ENCODE peak calls at places on chromosomes 11 and 22, in ten cellular contexts. One of them, this sample, is unnamed.

GRCh38 chr22:36086170-36086490 is 57.5 kb upstream of the RBFOX2 start:
- DNase-seq in left ventricle myocardium inferior: no peak
- DNase-seq in NCI-H1105 treated with DMSO at 0.1 percent for 48 hours: no peak
- DNase-seq in HTR-8/SVneo: no peak
- DNase-seq in HCEC 1CT: no peak
- DNase-seq in stimulated activated CD4-positive, alpha-beta T cell treated with anti-CD3 and anti-CD28 coated beads, Interleukin-4, amount 100 ng/mL, for 1 hour: no peak
- DNase-seq in KG1: no peak
- DNase-seq in iPS DF 19.7: no peak
- DNase-seq in KBM-7: no peak
- DNase-seq in RPMI8226: no peak
- DNase-seq in this sample: peak

GRCh38 chr22:18056161-18056666 is 21.6 kb upstream of the PEX26 start:
- DNase-seq in left ventricle myocardium inferior: no peak
- DNase-seq in NCI-H1105 treated with DMSO at 0.1 percent for 48 hours: peak
- DNase-seq in HTR-8/SVneo: no peak
- DNase-seq in HCEC 1CT: peak
- DNase-seq in stimulated activated CD4-positive, alpha-beta T cell treated with anti-CD3 and anti-CD28 coated beads, Interleukin-4, amount 100 ng/mL, for 1 hour: no peak
- DNase-seq in KG1: no peak
- DNase-seq in iPS DF 19.7: no peak
- DNase-seq in KBM-7: no peak
- DNase-seq in RPMI8226: no peak
- DNase-seq in this sample: peak

GRCh38 chr11:2140411-2141400 is 1.5 kb upstream of the IGF2 start:
- DNase-seq in left ventricle myocardium inferior: no peak
- DNase-seq in NCI-H1105 treated with DMSO at 0.1 percent for 48 hours: no peak
- DNase-seq in HTR-8/SVneo: no peak
- DNase-seq in HCEC 1CT: no peak
- DNase-seq in stimulated activated CD4-positive, alpha-beta T cell treated with anti-CD3 and anti-CD28 coated beads, Interleukin-4, amount 100 ng/mL, for 1 hour: no peak
- DNase-seq in KG1: no peak
- DNase-seq in iPS DF 19.7: no peak
- DNase-seq in KBM-7: no peak
- DNase-seq in RPMI8226: no peak
- DNase-seq in this sample: no peak

GRCh38 chr11:34318111-34319037 is 39.4 kb downstream of the ABTB2 start:
- DNase-seq in left ventricle myocardium inferior: no peak
- DNase-seq in NCI-H1105 treated with DMSO at 0.1 percent for 48 hours: no peak
- DNase-seq in HTR-8/SVneo: peak
- DNase-seq in HCEC 1CT: peak
- DNase-seq in stimulated activated CD4-positive, alpha-beta T cell treated with anti-CD3 and anti-CD28 coated beads, Interleukin-4, amount 100 ng/mL, for 1 hour: no peak
- DNase-seq in KG1: no peak
- DNase-seq in iPS DF 19.7: no peak
- DNase-seq in KBM-7: no peak
- DNase-seq in RPMI8226: no peak
- DNase-seq in this sample: no peak

GRCh38 chr11:33500865-33501479 is 199.7 kb downstream of the C11orf91 start:
- DNase-seq in left ventricle myocardium inferior: no peak
- DNase-seq in NCI-H1105 treated with DMSO at 0.1 percent for 48 hours: no peak
- DNase-seq in HTR-8/SVneo: peak
- DNase-seq in HCEC 1CT: peak
- DNase-seq in stimulated activated CD4-positive, alpha-beta T cell treated with anti-CD3 and anti-CD28 coated beads, Interleukin-4, amount 100 ng/mL, for 1 hour: no peak
- DNase-seq in KG1: no peak
- DNase-seq in iPS DF 19.7: no peak
- DNase-seq in KBM-7: peak
- DNase-seq in RPMI8226: peak
- DNase-seq in this sample: no peak

GRCh38 chr22:29704528-29705285 is 15.1 kb upstream of the CABP7 start:
- DNase-seq in left ventricle myocardium inferior: no peak
- DNase-seq in NCI-H1105 treated with DMSO at 0.1 percent for 48 hours: peak
- DNase-seq in HTR-8/SVneo: no peak
- DNase-seq in HCEC 1CT: peak
- DNase-seq in stimulated activated CD4-positive, alpha-beta T cell treated with anti-CD3 and anti-CD28 coated beads, Interleukin-4, amount 100 ng/mL, for 1 hour: no peak
- DNase-seq in KG1: no peak
- DNase-seq in iPS DF 19.7: no peak
- DNase-seq in KBM-7: no peak
- DNase-seq in RPMI8226: no peak
- DNase-seq in this sample: peak

GRCh38 chr11:35261197-35261596 is 122.2 kb downstream of the CD44 start:
- DNase-seq in left ventricle myocardium inferior: no peak
- DNase-seq in NCI-H1105 treated with DMSO at 0.1 percent for 48 hours: no peak
- DNase-seq in HTR-8/SVneo: no peak
- DNase-seq in HCEC 1CT: no peak
- DNase-seq in stimulated activated CD4-positive, alpha-beta T cell treated with anti-CD3 and anti-CD28 coated beads, Interleukin-4, amount 100 ng/mL, for 1 hour: no peak
- DNase-seq in KG1: no peak
- DNase-seq in iPS DF 19.7: no peak
- DNase-seq in KBM-7: no peak
- DNase-seq in RPMI8226: no peak
- DNase-seq in this sample: no peak

GRCh38 chr11:96246718-96247540 is 96.1 kb downstream of the MAML2 start:
- DNase-seq in left ventricle myocardium inferior: no peak
- DNase-seq in NCI-H1105 treated with DMSO at 0.1 percent for 48 hours: no peak
- DNase-seq in HTR-8/SVneo: peak
- DNase-seq in HCEC 1CT: peak
- DNase-seq in stimulated activated CD4-positive, alpha-beta T cell treated with anti-CD3 and anti-CD28 coated beads, Interleukin-4, amount 100 ng/mL, for 1 hour: no peak
- DNase-seq in KG1: peak
- DNase-seq in iPS DF 19.7: no peak
- DNase-seq in KBM-7: peak
- DNase-seq in RPMI8226: no peak
- DNase-seq in this sample: peak

GRCh38 chr22:38777087-38777671 is 16.8 kb downstream of the DNAL4 start:
- DNase-seq in left ventricle myocardium inferior: no peak
- DNase-seq in NCI-H1105 treated with DMSO at 0.1 percent for 48 hours: no peak
- DNase-seq in HTR-8/SVneo: no peak
- DNase-seq in HCEC 1CT: no peak
- DNase-seq in stimulated activated CD4-positive, alpha-beta T cell treated with anti-CD3 and anti-CD28 coated beads, Interleukin-4, amount 100 ng/mL, for 1 hour: no peak
- DNase-seq in KG1: no peak
- DNase-seq in iPS DF 19.7: no peak
- DNase-seq in KBM-7: no peak
- DNase-seq in RPMI8226: no peak
- DNase-seq in this sample: no peak

GRCh38 chr11:134418119-134418840 is 6.2 kb upstream of the B3GAT1 start:
- DNase-seq in left ventricle myocardium inferior: no peak
- DNase-seq in NCI-H1105 treated with DMSO at 0.1 percent for 48 hours: no peak
- DNase-seq in HTR-8/SVneo: no peak
- DNase-seq in HCEC 1CT: no peak
- DNase-seq in stimulated activated CD4-positive, alpha-beta T cell treated with anti-CD3 and anti-CD28 coated beads, Interleukin-4, amount 100 ng/mL, for 1 hour: no peak
- DNase-seq in KG1: no peak
- DNase-seq in iPS DF 19.7: no peak
- DNase-seq in KBM-7: no peak
- DNase-seq in RPMI8226: peak
- DNase-seq in this sample: peak

GRCh38 chr22:36244522-36245391 is 5.4 kb upstream of the APOL2 start:
- DNase-seq in left ventricle myocardium inferior: peak
- DNase-seq in NCI-H1105 treated with DMSO at 0.1 percent for 48 hours: no peak
- DNase-seq in HTR-8/SVneo: no peak
- DNase-seq in HCEC 1CT: no peak
- DNase-seq in stimulated activated CD4-positive, alpha-beta T cell treated with anti-CD3 and anti-CD28 coated beads, Interleukin-4, amount 100 ng/mL, for 1 hour: no peak
- DNase-seq in KG1: no peak
- DNase-seq in iPS DF 19.7: no peak
- DNase-seq in KBM-7: no peak
- DNase-seq in RPMI8226: no peak
- DNase-seq in this sample: no peak

GRCh38 chr11:17354070-17354924 is 2.7 kb downstream of the NCR3LG1 start:
- DNase-seq in left ventricle myocardium inferior: no peak
- DNase-seq in NCI-H1105 treated with DMSO at 0.1 percent for 48 hours: peak
- DNase-seq in HTR-8/SVneo: peak
- DNase-seq in HCEC 1CT: peak
- DNase-seq in stimulated activated CD4-positive, alpha-beta T cell treated with anti-CD3 and anti-CD28 coated beads, Interleukin-4, amount 100 ng/mL, for 1 hour: peak
- DNase-seq in KG1: peak
- DNase-seq in iPS DF 19.7: no peak
- DNase-seq in KBM-7: peak
- DNase-seq in RPMI8226: peak
- DNase-seq in this sample: peak

GRCh38 chr11:115760528-115760837 is 256.3 kb upstream of the CADM1 start:
- DNase-seq in left ventricle myocardium inferior: no peak
- DNase-seq in NCI-H1105 treated with DMSO at 0.1 percent for 48 hours: no peak
- DNase-seq in HTR-8/SVneo: no peak
- DNase-seq in HCEC 1CT: no peak
- DNase-seq in stimulated activated CD4-positive, alpha-beta T cell treated with anti-CD3 and anti-CD28 coated beads, Interleukin-4, amount 100 ng/mL, for 1 hour: no peak
- DNase-seq in KG1: no peak
- DNase-seq in iPS DF 19.7: no peak
- DNase-seq in KBM-7: no peak
- DNase-seq in RPMI8226: no peak
- DNase-seq in this sample: no peak

GRCh38 chr11:955154-956049 is 29.7 kb downstream of the AP2A2 start:
- DNase-seq in left ventricle myocardium inferior: no peak
- DNase-seq in NCI-H1105 treated with DMSO at 0.1 percent for 48 hours: no peak
- DNase-seq in HTR-8/SVneo: no peak
- DNase-seq in HCEC 1CT: no peak
- DNase-seq in stimulated activated CD4-positive, alpha-beta T cell treated with anti-CD3 and anti-CD28 coated beads, Interleukin-4, amount 100 ng/mL, for 1 hour: no peak
- DNase-seq in KG1: no peak
- DNase-seq in iPS DF 19.7: no peak
- DNase-seq in KBM-7: no peak
- DNase-seq in RPMI8226: no peak
- DNase-seq in this sample: no peak

GRCh38 chr11:6402561-6402981 is 12.3 kb downstream of the SMPD1 start:
- DNase-seq in left ventricle myocardium inferior: no peak
- DNase-seq in NCI-H1105 treated with DMSO at 0.1 percent for 48 hours: no peak
- DNase-seq in HTR-8/SVneo: no peak
- DNase-seq in HCEC 1CT: no peak
- DNase-seq in stimulated activated CD4-positive, alpha-beta T cell treated with anti-CD3 and anti-CD28 coated beads, Interleukin-4, amount 100 ng/mL, for 1 hour: no peak
- DNase-seq in KG1: peak
- DNase-seq in iPS DF 19.7: no peak
- DNase-seq in KBM-7: peak
- DNase-seq in RPMI8226: no peak
- DNase-seq in this sample: no peak

GRCh38 chr11:3167143-3168119 is 2.3 kb upstream of the OSBPL5 start:
- DNase-seq in left ventricle myocardium inferior: peak
- DNase-seq in NCI-H1105 treated with DMSO at 0.1 percent for 48 hours: no peak
- DNase-seq in HTR-8/SVneo: no peak
- DNase-seq in HCEC 1CT: no peak
- DNase-seq in stimulated activated CD4-positive, alpha-beta T cell treated with anti-CD3 and anti-CD28 coated beads, Interleukin-4, amount 100 ng/mL, for 1 hour: no peak
- DNase-seq in KG1: no peak
- DNase-seq in iPS DF 19.7: no peak
- DNase-seq in KBM-7: no peak
- DNase-seq in RPMI8226: no peak
- DNase-seq in this sample: no peak

GRCh38 chr11:112221263-112221835 is 4.9 kb upstream of the PTS start:
- DNase-seq in left ventricle myocardium inferior: no peak
- DNase-seq in NCI-H1105 treated with DMSO at 0.1 percent for 48 hours: no peak
- DNase-seq in HTR-8/SVneo: no peak
- DNase-seq in HCEC 1CT: no peak
- DNase-seq in stimulated activated CD4-positive, alpha-beta T cell treated with anti-CD3 and anti-CD28 coated beads, Interleukin-4, amount 100 ng/mL, for 1 hour: no peak
- DNase-seq in KG1: no peak
- DNase-seq in iPS DF 19.7: no peak
- DNase-seq in KBM-7: no peak
- DNase-seq in RPMI8226: no peak
- DNase-seq in this sample: no peak

GRCh38 chr11:93733474-93733873 is 7.8 kb downstream of the TAF1D start:
- DNase-seq in left ventricle myocardium inferior: no peak
- DNase-seq in NCI-H1105 treated with DMSO at 0.1 percent for 48 hours: no peak
- DNase-seq in HTR-8/SVneo: no peak
- DNase-seq in HCEC 1CT: no peak
- DNase-seq in stimulated activated CD4-positive, alpha-beta T cell treated with anti-CD3 and anti-CD28 coated beads, Interleukin-4, amount 100 ng/mL, for 1 hour: no peak
- DNase-seq in KG1: no peak
- DNase-seq in iPS DF 19.7: no peak
- DNase-seq in KBM-7: peak
- DNase-seq in RPMI8226: no peak
- DNase-seq in this sample: no peak

GRCh38 chr11:67267188-67268035 is 1.1 kb downstream of the GRK2 start:
- DNase-seq in left ventricle myocardium inferior: no peak
- DNase-seq in NCI-H1105 treated with DMSO at 0.1 percent for 48 hours: no peak
- DNase-seq in HTR-8/SVneo: no peak
- DNase-seq in HCEC 1CT: no peak
- DNase-seq in stimulated activated CD4-positive, alpha-beta T cell treated with anti-CD3 and anti-CD28 coated beads, Interleukin-4, amount 100 ng/mL, for 1 hour: no peak
- DNase-seq in KG1: no peak
- DNase-seq in iPS DF 19.7: no peak
- DNase-seq in KBM-7: no peak
- DNase-seq in RPMI8226: peak
- DNase-seq in this sample: no peak

GRCh38 chr11:36791957-36792356 is 193.9 kb upstream of the RAG2 start:
- DNase-seq in left ventricle myocardium inferior: no peak
- DNase-seq in NCI-H1105 treated with DMSO at 0.1 percent for 48 hours: no peak
- DNase-seq in HTR-8/SVneo: no peak
- DNase-seq in HCEC 1CT: no peak
- DNase-seq in stimulated activated CD4-positive, alpha-beta T cell treated with anti-CD3 and anti-CD28 coated beads, Interleukin-4, amount 100 ng/mL, for 1 hour: no peak
- DNase-seq in KG1: no peak
- DNase-seq in iPS DF 19.7: no peak
- DNase-seq in KBM-7: no peak
- DNase-seq in RPMI8226: no peak
- DNase-seq in this sample: no peak

GRCh38 chr22:19842386-19843106 is 12.1 kb downstream of the GNB1L start:
- DNase-seq in left ventricle myocardium inferior: no peak
- DNase-seq in NCI-H1105 treated with DMSO at 0.1 percent for 48 hours: no peak
- DNase-seq in HTR-8/SVneo: no peak
- DNase-seq in HCEC 1CT: no peak
- DNase-seq in stimulated activated CD4-positive, alpha-beta T cell treated with anti-CD3 and anti-CD28 coated beads, Interleukin-4, amount 100 ng/mL, for 1 hour: no peak
- DNase-seq in KG1: no peak
- DNase-seq in iPS DF 19.7: no peak
- DNase-seq in KBM-7: no peak
- DNase-seq in RPMI8226: no peak
- DNase-seq in this sample: no peak

GRCh38 chr11:1728281-1728680 is 22.1 kb downstream of the IFITM10 start:
- DNase-seq in left ventricle myocardium inferior: no peak
- DNase-seq in NCI-H1105 treated with DMSO at 0.1 percent for 48 hours: no peak
- DNase-seq in HTR-8/SVneo: no peak
- DNase-seq in HCEC 1CT: no peak
- DNase-seq in stimulated activated CD4-positive, alpha-beta T cell treated with anti-CD3 and anti-CD28 coated beads, Interleukin-4, amount 100 ng/mL, for 1 hour: no peak
- DNase-seq in KG1: no peak
- DNase-seq in iPS DF 19.7: no peak
- DNase-seq in KBM-7: no peak
- DNase-seq in RPMI8226: no peak
- DNase-seq in this sample: no peak

GRCh38 chr22:45450931-45451651 is 37.6 kb downstream of the RIBC2 start:
- DNase-seq in left ventricle myocardium inferior: no peak
- DNase-seq in NCI-H1105 treated with DMSO at 0.1 percent for 48 hours: no peak
- DNase-seq in HTR-8/SVneo: peak
- DNase-seq in HCEC 1CT: peak
- DNase-seq in stimulated activated CD4-positive, alpha-beta T cell treated with anti-CD3 and anti-CD28 coated beads, Interleukin-4, amount 100 ng/mL, for 1 hour: no peak
- DNase-seq in KG1: no peak
- DNase-seq in iPS DF 19.7: no peak
- DNase-seq in KBM-7: no peak
- DNase-seq in RPMI8226: no peak
- DNase-seq in this sample: no peak

GRCh38 chr22:49797706-49798105 is 30.0 kb downstream of the BRD1 start:
- DNase-seq in left ventricle myocardium inferior: no peak
- DNase-seq in NCI-H1105 treated with DMSO at 0.1 percent for 48 hours: no peak
- DNase-seq in HTR-8/SVneo: no peak
- DNase-seq in HCEC 1CT: no peak
- DNase-seq in stimulated activated CD4-positive, alpha-beta T cell treated with anti-CD3 and anti-CD28 coated beads, Interleukin-4, amount 100 ng/mL, for 1 hour: no peak
- DNase-seq in KG1: no peak
- DNase-seq in iPS DF 19.7: no peak
- DNase-seq in KBM-7: no peak
- DNase-seq in RPMI8226: no peak
- DNase-seq in this sample: no peak

GRCh38 chr22:30763815-30764686 is 69.4 kb downstream of the OSBP2 start:
- DNase-seq in left ventricle myocardium inferior: no peak
- DNase-seq in NCI-H1105 treated with DMSO at 0.1 percent for 48 hours: peak
- DNase-seq in HTR-8/SVneo: peak
- DNase-seq in HCEC 1CT: peak
- DNase-seq in stimulated activated CD4-positive, alpha-beta T cell treated with anti-CD3 and anti-CD28 coated beads, Interleukin-4, amount 100 ng/mL, for 1 hour: peak
- DNase-seq in KG1: no peak
- DNase-seq in iPS DF 19.7: peak
- DNase-seq in KBM-7: peak
- DNase-seq in RPMI8226: peak
- DNase-seq in this sample: peak

GRCh38 chr11:117505285-117505970 is 177.8 kb downstream of the CEP164 start:
- DNase-seq in left ventricle myocardium inferior: no peak
- DNase-seq in NCI-H1105 treated with DMSO at 0.1 percent for 48 hours: no peak
- DNase-seq in HTR-8/SVneo: no peak
- DNase-seq in HCEC 1CT: no peak
- DNase-seq in stimulated activated CD4-positive, alpha-beta T cell treated with anti-CD3 and anti-CD28 coated beads, Interleukin-4, amount 100 ng/mL, for 1 hour: no peak
- DNase-seq in KG1: no peak
- DNase-seq in iPS DF 19.7: no peak
- DNase-seq in KBM-7: no peak
- DNase-seq in RPMI8226: no peak
- DNase-seq in this sample: no peak

GRCh38 chr11:116913000-116913399 is 75.6 kb upstream of the APOA1 start:
- DNase-seq in left ventricle myocardium inferior: no peak
- DNase-seq in NCI-H1105 treated with DMSO at 0.1 percent for 48 hours: no peak
- DNase-seq in HTR-8/SVneo: no peak
- DNase-seq in HCEC 1CT: peak
- DNase-seq in stimulated activated CD4-positive, alpha-beta T cell treated with anti-CD3 and anti-CD28 coated beads, Interleukin-4, amount 100 ng/mL, for 1 hour: no peak
- DNase-seq in KG1: no peak
- DNase-seq in iPS DF 19.7: no peak
- DNase-seq in KBM-7: no peak
- DNase-seq in RPMI8226: no peak
- DNase-seq in this sample: no peak